ENCODE peak calls at places on chromosomes 11 and 22, in seven cellular contexts. D is A549, L is IMR-90, S is H1, M is GM12878, E is K562, B is HepG2. T is an unnamed sample.

GRCh38 chr11:420054-420910 is 5.5 kb upstream of the SIGIRR start:
- DNase-seq in S (peak; percentile 66), D (no peak), L (no peak), B (no peak), M (no peak), E (no peak), T (no peak)

GRCh38 chr11:73252577-73253191 is 19.5 kb upstream of the P2RY6 start:
- DNase-seq in S (no peak), E (no peak), D (no peak), B (no peak), L (no peak), M (no peak), T (peak; percentile 26)

GRCh38 chr11:74739546-74740270 is 8.5 kb upstream of the CHRDL2 start:
- DNase-seq in S (no peak), L (peak; percentile 73), E (peak; percentile 78), D (peak; percentile 87), B (peak; percentile 69), M (no peak), T (peak; percentile 74)

GRCh38 chr11:11856638-11857037 is 14.9 kb downstream of the USP47 start:
- DNase-seq in L (no peak), M (peak; percentile 52), E (no peak), S (no peak), B (no peak), D (no peak), T (no peak)

GRCh38 chr11:118068206-118068944 is 8.5 kb upstream of the TMPRSS4 start:
- DNase-seq in L (no peak), S (peak; percentile 72), M (no peak), D (no peak), B (no peak), E (peak; percentile 73), T (no peak)

GRCh38 chr11:109939176-109939810 is 153.9 kb upstream of the ZC3H12C start:
- DNase-seq in M (no peak), L (peak; percentile 84), E (peak; percentile 62), D (peak; percentile 38), B (peak; percentile 54), S (no peak), T (peak; percentile 50)

GRCh38 chr22:46043816-46044717 is 67.1 kb upstream of the WNT7B start:
- DNase-seq in D (no peak), S (peak; percentile 64), E (no peak), L (no peak), B (no peak), M (no peak), T (no peak)

GRCh38 chr11:96021901-96022650 is 98.2 kb upstream of the MTMR2 start:
- DNase-seq in M (no peak), E (no peak), L (no peak), D (no peak), S (no peak), B (no peak), T (no peak)

GRCh38 chr11:848988-849824 is 6.6 kb downstream of the TSPAN4 start:
- DNase-seq in M (no peak), B (no peak), E (no peak), S (peak; percentile 90), L (no peak), D (no peak), T (peak; percentile 98)

GRCh38 chr22:22579869-22580604 is 21.0 kb upstream of the PRAME start:
- DNase-seq in E (no peak), D (no peak), M (no peak), S (no peak), L (no peak), B (no peak), T (no peak)

GRCh38 chr11:30788849-30789248 is 202.7 kb upstream of the MPPED2 start:
- DNase-seq in M (no peak), S (no peak), B (no peak), L (no peak), D (no peak), E (no peak), T (no peak)

GRCh38 chr11:121055076-121055475 is 31.2 kb downstream of the TBCEL start:
- DNase-seq in M (no peak), L (no peak), S (no peak), B (no peak), D (no peak), E (no peak), T (no peak)
- TF ChIP-seq RFX5 in M (no peak), L (no peak), S (no peak), B (no peak), D (no peak), E (no peak), T (no peak)

GRCh38 chr11:64385953-64386704 is 27.2 kb downstream of the RPS6KA4 start:
- DNase-seq in E (no peak), M (no peak), D (no peak), B (peak; percentile 33), L (peak; percentile 35), S (no peak), T (no peak)
- TF ChIP-seq RFX5 in E (no peak), M (no peak), D (no peak), B (no peak), L (no peak), S (no peak), T (no peak)

GRCh38 chr11:18457435-18457834 is 1.8 kb downstream of the LDHAL6A start:
- DNase-seq in B (peak; percentile 15), S (no peak), E (peak; percentile 8), D (peak; percentile 10), M (no peak), L (no peak), T (peak; percentile 20)
- TF ChIP-seq RFX5 in B (no peak), S (no peak), E (no peak), D (no peak), M (no peak), L (no peak), T (no peak)

GRCh38 chr11:114298701-114299090 is 2.5 kb downstream of the NNMT start:
- DNase-seq in D (no peak), S (no peak), M (no peak), B (no peak), E (no peak), L (no peak), T (no peak)

GRCh38 chr11:114297806-114298700 is 1.9 kb downstream of the NNMT start:
- DNase-seq in L (no peak), S (no peak), E (peak; percentile 32), M (no peak), D (no peak), B (no peak), T (no peak)

GRCh38 chr11:114295676-114296081 is 520 bp upstream of the NNMT start:
- DNase-seq in S (no peak), E (no peak), B (no peak), D (no peak), M (no peak), L (no peak), T (no peak)

GRCh38 chr11:114296190-114296978 is at the start of gene NNMT:
- DNase-seq in M (no peak), E (no peak), D (no peak), B (no peak), S (no peak), L (peak; percentile 97), T (no peak)

GRCh38 chr11:114296979-114297372 is 777 bp downstream of the NNMT start:
- DNase-seq in S (no peak), E (no peak), B (no peak), D (no peak), M (no peak), L (no peak), T (no peak)
- TF ChIP-seq RFX5 in S (no peak), E (no peak), B (no peak), D (no peak), M (no peak), L (no peak), T (no peak)

DNA sequence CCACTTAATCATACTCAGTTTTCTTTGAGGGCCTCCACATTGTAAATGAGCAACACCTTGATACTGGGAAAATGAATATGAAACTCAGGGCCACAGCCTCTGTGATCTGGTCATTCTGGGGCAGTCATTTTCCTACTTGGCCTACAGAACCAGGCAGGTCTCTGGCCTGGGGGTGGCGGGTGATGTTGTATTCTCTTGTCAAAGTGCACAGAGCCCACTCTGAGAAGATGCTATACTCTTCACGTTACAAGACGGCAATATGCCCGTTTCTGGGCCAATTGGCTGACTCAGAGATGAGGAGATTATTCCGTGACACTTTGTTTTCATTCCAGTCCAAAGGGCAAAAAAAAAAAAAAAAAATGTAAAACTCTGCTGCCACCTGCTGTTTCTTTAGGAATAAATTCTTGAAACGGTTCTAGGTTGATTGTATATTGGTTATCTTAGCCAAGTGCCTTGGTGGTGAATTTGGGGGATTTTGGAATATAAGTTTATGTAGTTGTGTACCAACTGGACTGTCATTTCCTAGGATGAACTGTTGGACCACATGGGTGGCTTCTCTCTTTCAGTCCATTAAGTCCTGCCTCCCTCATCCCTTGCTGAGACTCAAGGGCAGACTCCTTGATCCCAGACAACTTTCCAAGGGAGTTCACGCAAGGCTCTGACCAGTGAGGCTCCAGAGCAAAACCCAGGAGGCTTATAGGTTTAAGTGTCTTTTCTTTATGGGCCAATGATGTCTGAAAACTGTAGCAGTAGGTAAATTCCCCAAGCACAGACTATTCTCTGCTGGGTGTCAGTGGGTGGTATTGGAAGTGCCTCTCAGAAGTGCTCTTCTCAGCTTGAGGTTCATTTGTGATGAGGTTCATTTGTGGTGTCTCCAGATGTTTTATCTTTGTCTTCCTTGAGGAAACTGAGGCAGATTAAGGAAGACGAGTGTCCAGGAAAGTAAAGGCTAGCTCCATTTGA is 18.2 kb downstream of the ADM start:
- DNase-seq in S (no peak), D (peak; percentile 65), L (peak; percentile 93), M (no peak), E (peak; percentile 64), B (peak; percentile 84), T (peak; percentile 39)
- TF ChIP-seq RFX5 in S (no peak), D (no peak), L (no peak), M (no peak), E (no peak), B (no peak), T (no peak)

GRCh38 chr11:85869776-85870175 is 14.6 kb downstream of the CCDC83 start:
- DNase-seq in E (no peak), D (no peak), S (no peak), L (no peak), B (no peak), M (no peak), T (no peak)
- TF ChIP-seq RFX5 in E (no peak), D (no peak), S (no peak), L (no peak), B (no peak), M (no peak), T (no peak)

DNA sequence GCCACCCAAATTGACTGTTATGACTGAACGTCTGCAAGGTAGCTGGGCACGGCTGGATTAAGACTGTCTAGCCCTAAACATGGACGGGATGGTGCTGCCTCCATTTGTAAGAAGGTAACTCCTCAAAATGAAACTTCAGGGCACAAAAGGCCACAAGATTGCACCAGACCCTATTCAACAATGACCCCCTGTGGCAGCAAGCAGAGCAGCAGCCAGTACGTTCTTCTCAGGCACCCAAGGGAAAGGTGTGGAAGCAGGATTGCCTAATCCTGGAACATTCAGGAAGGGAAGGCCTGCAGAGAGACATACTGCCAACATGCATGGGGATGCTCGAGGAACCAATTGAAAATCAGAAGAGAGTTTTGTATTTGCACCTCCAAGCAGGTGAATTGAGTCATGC is 4.5 kb upstream of the TBX10 start:
- DNase-seq in L (no peak), M (no peak), E (peak; percentile 52), B (peak; percentile 43), S (peak; percentile 45), D (peak; percentile 48), T (no peak)
- TF ChIP-seq RFX5 in L (no peak), M (no peak), E (no peak), B (no peak), S (no peak), D (no peak), T (no peak)

GRCh38 chr22:28181332-28181731 is 262.3 kb upstream of the PITPNB start:
- DNase-seq in L (peak; percentile 8), B (no peak), S (no peak), M (no peak), E (no peak), D (no peak), T (no peak)
- TF ChIP-seq RFX5 in L (no peak), B (no peak), S (no peak), M (no peak), E (no peak), D (no peak), T (no peak)

T was measured in SK-N-SH.